ENCODE peak calls at places on chromosomes 5 and 9, in eight cellular contexts. I is adrenal gland, A is lower lobe of right lung, Y is Peyer's patch, M is cardiac muscle cell, B is MM.1S, X is fibroblast of lung, C is upper lobe of right lung. U is an unnamed sample.
A peak's percentile ranks its signal among the peaks of the same experiment; 100 is the strongest.

GRCh38 chr5:84213861-84214260 is 170.8 kb downstream of the EDIL3 start:
- DNase-seq in I (no peak), A (no peak), Y (no peak), M (peak; percentile 11), B (no peak), X (no peak), C (no peak), U (peak; percentile 0)

GRCh38 chr5:109455598-109456096 is 45.9 kb upstream of the PJA2 start:
- DNase-seq in I (peak; percentile 37), A (no peak), Y (no peak), M (peak; percentile 98), B (no peak), X (peak; percentile 97), C (no peak), U (peak; percentile 100)

GRCh38 chr9:126150411-126151030 is 176.1 kb upstream of the MVB12B start:
- DNase-seq in I (no peak), A (no peak), Y (peak; percentile 29), M (no peak), B (no peak), X (no peak), C (peak; percentile 18), U (no peak)

GRCh38 chr9:137051145-137051724 is 2.6 kb downstream of the ENTPD2 start:
- DNase-seq in I (no peak), A (no peak), Y (no peak), M (no peak), B (no peak), X (no peak), C (no peak), U (no peak)

GRCh38 chr5:31193591-31194457 is at the start of gene CDH6:
- DNase-seq in I (peak; percentile 10), A (peak; percentile 47), Y (peak; percentile 49), M (peak; percentile 34), B (no peak), X (peak; percentile 10), C (peak; percentile 66), U (no peak)

GRCh38 chr5:171577042-171577441 is 157.6 kb downstream of the FGF18 start:
- DNase-seq in I (no peak), A (no peak), Y (no peak), M (no peak), B (no peak), X (no peak), C (no peak), U (no peak)

GRCh38 chr5:52517667-52518066 is 270.0 kb upstream of the ITGA1 start:
- DNase-seq in I (no peak), A (peak; percentile 31), Y (no peak), M (no peak), B (no peak), X (no peak), C (no peak), U (no peak)

GRCh38 chr5:134136221-134136631 is 21.7 kb downstream of the TCF7 start:
- DNase-seq in I (peak; percentile 2), A (peak; percentile 12), Y (no peak), M (no peak), B (no peak), X (no peak), C (peak; percentile 29), U (no peak)

GRCh38 chr9:72315089-72315509 is 49.9 kb downstream of the ZFAND5 start:
- DNase-seq in I (peak; percentile 69), A (peak; percentile 69), Y (peak; percentile 57), M (peak; percentile 86), B (no peak), X (peak; percentile 89), C (peak; percentile 72), U (peak; percentile 25)

GRCh38 chr5:64570395-64570996 is 64.7 kb downstream of the RGS7BP start:
- DNase-seq in I (no peak), A (no peak), Y (no peak), M (no peak), B (no peak), X (no peak), C (no peak), U (no peak)

DNA sequence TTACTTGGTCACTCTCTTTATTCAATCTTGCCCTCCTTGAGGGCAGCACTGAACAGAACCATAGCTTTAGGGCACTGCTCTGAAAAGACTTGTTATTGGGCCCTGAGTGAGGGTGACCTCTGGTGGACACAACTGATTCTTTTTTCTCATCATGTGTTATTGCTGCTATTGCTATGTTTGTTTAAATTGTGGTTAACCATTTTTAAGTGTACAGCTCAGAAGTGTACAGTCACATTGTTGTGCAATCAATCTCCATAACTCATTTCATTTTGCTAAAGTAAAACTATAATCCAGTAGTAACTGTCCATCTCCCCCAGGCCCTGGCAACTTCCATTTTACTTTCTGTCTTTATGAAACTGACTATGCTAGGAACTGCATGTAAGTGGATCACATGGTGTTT is 351.1 kb upstream of the RIOK2 start:
- DNase-seq in I (peak; percentile 39), A (no peak), Y (no peak), M (peak; percentile 94), B (peak; percentile 43), X (peak; percentile 97), C (no peak), U (peak; percentile 85)
- TF ChIP-seq CTCF in I (peak; percentile 39), A (peak; percentile 48), Y (peak; percentile 68), M (peak; percentile 69), B (peak; percentile 71), X (peak; percentile 74), C (peak; percentile 55), U (peak; percentile 72)

GRCh38 chr9:114372971-114373591 is 14.7 kb downstream of the AKNA start:
- DNase-seq in I (peak; percentile 61), A (peak; percentile 88), Y (peak; percentile 67), M (peak; percentile 23), B (peak; percentile 92), X (no peak), C (peak; percentile 86), U (no peak)

GRCh38 chr9:114376586-114376985 is 11.2 kb downstream of the AKNA start:
- DNase-seq in I (no peak), A (no peak), Y (no peak), M (no peak), B (no peak), X (no peak), C (no peak), U (no peak)

GRCh38 chr9:114373960-114374730 is 13.6 kb downstream of the AKNA start:
- DNase-seq in I (no peak), A (no peak), Y (peak; percentile 36), M (no peak), B (no peak), X (no peak), C (peak; percentile 46), U (no peak)

GRCh38 chr9:114375386-114375785 is 12.4 kb downstream of the AKNA start:
- DNase-seq in I (no peak), A (no peak), Y (no peak), M (no peak), B (no peak), X (no peak), C (no peak), U (no peak)

DNA sequence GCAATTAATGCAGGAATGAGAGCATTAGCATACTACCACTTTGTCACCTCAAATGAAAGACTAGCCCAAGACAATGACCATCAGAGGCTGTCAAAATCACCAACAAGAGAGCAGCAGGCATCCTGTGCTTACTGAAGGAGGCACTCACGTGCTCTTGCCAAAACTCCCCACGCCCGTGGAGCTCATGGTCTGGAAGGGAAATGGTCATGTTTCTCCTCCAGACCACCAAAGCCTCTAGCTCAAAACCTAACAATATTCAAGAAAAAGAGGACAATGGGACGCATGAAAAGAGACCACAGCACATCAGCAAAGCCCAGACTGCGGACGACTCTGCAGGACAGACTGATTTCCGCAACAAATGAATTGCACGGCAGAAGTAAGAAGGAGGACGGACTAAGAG is 12.8 kb downstream of the AKNA start:
- DNase-seq in I (no peak), A (no peak), Y (peak; percentile 23), M (no peak), B (no peak), X (no peak), C (peak; percentile 32), U (no peak)
- H3K27ac ChIP-seq in I (no peak overlapping the region), A (no peak overlapping the region), Y (peak overlapping the region; percentile 94), M (no peak overlapping the region), B (peak overlapping the region; percentile 98), X (no peak overlapping the region), C (no peak overlapping the region), U (no peak overlapping the region)

DNA sequence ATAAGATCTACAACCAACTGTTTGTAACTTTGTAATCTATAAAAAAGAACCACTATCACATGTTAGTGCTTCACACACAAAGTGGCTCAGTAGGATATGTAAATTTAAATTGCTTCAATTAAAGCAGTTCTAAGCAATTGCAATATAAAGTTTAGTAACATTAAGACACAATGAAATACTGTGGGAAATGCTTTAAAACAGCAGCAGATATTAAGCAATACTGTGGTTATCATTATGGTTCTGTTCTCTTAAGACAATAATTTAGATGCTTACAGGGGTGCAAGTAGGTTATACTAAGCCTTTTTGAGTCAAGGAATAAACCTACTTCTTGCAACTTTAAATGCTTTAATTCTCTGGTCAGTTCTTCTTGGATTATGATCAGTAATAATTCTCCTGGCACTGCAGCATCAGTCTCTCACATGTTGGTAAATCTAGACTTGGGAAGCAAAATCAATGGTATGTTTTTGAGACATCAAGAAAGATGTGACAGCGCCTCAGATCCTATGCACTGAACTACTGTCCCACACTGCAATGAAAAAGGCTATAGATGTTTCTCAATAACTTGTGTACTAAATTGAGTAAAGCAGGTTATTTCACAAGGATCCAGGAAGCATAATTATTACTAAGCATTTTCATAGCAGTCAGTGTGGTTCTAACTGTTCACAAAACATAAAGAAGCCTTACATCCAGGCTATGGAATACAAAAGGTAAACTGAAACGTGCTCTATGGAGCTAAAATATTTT is 338.7 kb upstream of the PDE4D start:
- DNase-seq in I (no peak), A (no peak), Y (no peak), M (no peak), B (no peak), X (no peak), C (no peak), U (no peak)
- H3K36me3 ChIP-seq in I (no peaks in the 10 kb centered on the region), A (no peaks in the 10 kb centered on the region), Y (no peaks in the 10 kb centered on the region), M (no peaks in the 10 kb centered on the region), B (no peaks in the 10 kb centered on the region), X (no peaks in the 10 kb centered on the region), C (no peaks in the 10 kb centered on the region), U (no peaks in the 10 kb centered on the region)

GRCh38 chr5:117590944-117591343 is 1016.3 kb upstream of the SEMA6A start:
- DNase-seq in I (no peak), A (no peak), Y (no peak), M (peak; percentile 48), B (peak; percentile 79), X (peak; percentile 26), C (no peak), U (no peak)
- TF ChIP-seq CTCF in I (peak; percentile 12), A (no peak), Y (no peak), M (peak; percentile 36), B (peak; percentile 62), X (peak; percentile 32), C (peak; percentile 32), U (peak; percentile 21)

DNA sequence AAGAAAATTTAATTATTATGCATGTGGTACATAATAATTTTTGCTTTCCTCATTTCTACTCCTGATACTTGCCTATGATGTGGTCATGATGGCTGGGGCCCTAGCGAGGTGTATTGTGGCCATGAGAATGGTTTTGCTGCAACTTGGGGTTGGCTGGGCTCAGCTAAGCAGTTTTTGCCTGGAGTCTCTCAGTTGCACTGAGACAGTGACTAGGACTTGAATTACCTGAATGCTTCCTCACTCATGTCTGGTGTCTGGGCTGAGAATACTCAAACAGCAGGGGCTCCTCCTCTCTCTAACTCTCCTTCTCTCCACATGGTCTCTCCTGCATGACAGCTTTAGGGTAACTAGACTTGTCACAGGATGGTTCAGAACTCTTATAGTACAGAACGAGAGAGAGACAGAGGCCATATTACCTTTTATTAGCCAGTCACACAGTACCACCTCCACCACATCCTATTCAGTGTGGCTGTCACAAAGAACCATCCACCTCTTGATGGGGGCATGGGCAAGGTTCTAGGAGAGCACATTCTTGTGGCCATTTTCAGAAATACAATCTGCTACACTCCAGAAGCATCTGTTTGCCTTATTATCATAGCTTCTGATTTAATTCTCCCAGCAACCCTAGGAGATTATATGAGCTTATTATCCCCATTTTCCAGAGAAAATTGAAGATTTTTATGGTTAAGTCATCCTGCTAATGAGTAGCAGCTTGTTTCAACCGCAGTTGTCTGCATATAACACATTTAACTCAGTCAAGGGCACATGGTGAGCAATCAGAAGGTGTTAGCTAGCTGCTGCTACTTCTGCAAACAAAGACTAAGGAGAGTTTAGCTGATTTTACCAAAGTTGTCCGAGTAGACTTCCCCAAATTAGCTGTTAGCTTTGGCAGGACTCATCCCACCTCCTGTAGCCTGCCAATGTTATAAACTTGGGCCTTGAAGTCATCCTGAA is 245.1 kb downstream of the DOCK8 start:
- DNase-seq in I (no peak), A (no peak), Y (no peak), M (no peak), B (no peak), X (no peak), C (no peak), U (no peak)
- H3K27ac ChIP-seq in I (no peak overlapping the region), A (no peak overlapping the region), Y (no peak overlapping the region), M (no peak overlapping the region), B (no peak overlapping the region), X (no peak overlapping the region), C (no peak overlapping the region), U (no peak overlapping the region)

U was measured in mammary epithelial cell.